ENCODE peak calls at places on chromosomes 7 and 10, in four cellular contexts. P is activated effector memory CD4-positive, alpha-beta T cell treated with anti-CD3 and anti-CD28 coated beads, Interleukin-2, amount 50 U/mL, for 16 hours; K is RCC 7860; L is activated CD8-positive, alpha-beta memory T cell treated with anti-CD3 and anti-CD28 coated beads, Interleukin-2, amount 50 U/mL, for 48 hours. A is an unnamed sample.

GRCh38 chr7:27947581-27948278 is 207.8 kb downstream of the TAX1BP1 start:
- DNase-seq in P (no peak), L (no peak), K (no peak), A (no peak)

GRCh38 chr7:2110586-2111396 is 122.0 kb downstream of the MAD1L1 start:
- DNase-seq in K (no peak), L (no peak), P (no peak), A (no peak)

GRCh38 chr10:116183733-116184447 is 89.1 kb downstream of the GFRA1 start:
- DNase-seq in L (no peak), K (peak), P (no peak), A (no peak)

GRCh38 chr10:91540714-91541113 is 92.2 kb downstream of the PPP1R3C start:
- DNase-seq in L (no peak), K (peak), P (no peak), A (no peak)

GRCh38 chr10:43292745-43293676 is 26.1 kb upstream of the RASGEF1A start:
- DNase-seq in P (peak), L (no peak), K (peak), A (peak)

GRCh38 chr7:100825760-100826545 is 1.4 kb downstream of the EPHB4 start:
- DNase-seq in L (no peak), P (no peak), K (no peak), A (peak)

GRCh38 chr10:70132098-70133029 is at the start of gene AIFM2:
- DNase-seq in K (peak), L (peak), P (peak), A (no peak)

GRCh38 chr10:30986027-30986672 is 45.5 kb downstream of the ZNF438 start:
- DNase-seq in P (no peak), K (no peak), L (no peak), A (no peak)

GRCh38 chr10:49387029-49387428 is 8.9 kb downstream of the DRGX start:
- DNase-seq in L (no peak), K (no peak), P (no peak), A (peak)

GRCh38 chr10:80471715-80472233 is 17.7 kb downstream of the TSPAN14 start:
- DNase-seq in L (peak), K (peak), P (peak), A (no peak)

GRCh38 chr10:77881636-77882035 is 44.9 kb downstream of the DLG5 start:
- DNase-seq in P (no peak), L (no peak), K (peak), A (no peak)

GRCh38 chr10:130218181-130218641 is 82.0 kb downstream of the GLRX3 start:
- DNase-seq in L (peak), P (peak), K (no peak), A (no peak)

GRCh38 chr7:156401617-156402016 is 239.0 kb upstream of the RNF32 start:
- DNase-seq in K (no peak), P (no peak), L (no peak), A (no peak)

GRCh38 chr10:132516771-132517725 is 20.5 kb upstream of the INPP5A start:
- DNase-seq in P (peak), K (peak), L (peak), A (peak)

GRCh38 chr10:99522078-99522479 is 10.7 kb upstream of the NKX2-3 start:
- DNase-seq in L (no peak), P (no peak), K (no peak), A (no peak)

GRCh38 chr7:59079-59825 is 133.1 kb upstream of the FAM20C start:
- DNase-seq in K (no peak), L (no peak), P (no peak), A (no peak)

GRCh38 chr10:12067336-12067735 is 1.4 kb upstream of the DHTKD1 start:
- DNase-seq in P (no peak), K (peak), L (no peak), A (peak)

GRCh38 chr10:32189400-32190084 is 133.3 kb upstream of the KIF5B start:
- DNase-seq in P (no peak), L (no peak), K (no peak), A (no peak)

GRCh38 chr10:6382081-6382480 is 179.3 kb downstream of the PFKFB3 start:
- DNase-seq in K (no peak), L (no peak), P (peak), A (no peak)

GRCh38 chr7:15561840-15562239 is at the start of gene AGMO:
- DNase-seq in P (no peak), K (peak), L (no peak), A (no peak)

GRCh38 chr10:103752680-103753248 is 102.6 kb downstream of the SH3PXD2A start:
- DNase-seq in P (no peak), L (peak), K (peak), A (no peak)